ENCODE peak calls at places on chromosomes 4 and X, in four cellular contexts. U is cardiac septum, O is tibial nerve, J is NCI-H2081. K is an unnamed sample.

GRCh38 chr4:52376107-52376704 is 282.9 kb downstream of the USP46 start:
- DNase-seq in O (no peak), J (peak; percentile 30), U (no peak), K (no peak)

GRCh38 chrX:2894885-2895292 is 34.2 kb downstream of the ARSD start:
- DNase-seq in J (no peak), O (no peak), U (no peak), K (no peak)

GRCh38 chr4:126593626-126594025 is 1039.1 kb upstream of the INTU start:
- DNase-seq in U (no peak), O (no peak), J (no peak), K (no peak)

GRCh38 chr4:182644326-182645050 is 272.7 kb downstream of the DCTD start:
- DNase-seq in J (no peak), U (no peak), O (no peak), K (no peak)

GRCh38 chr4:76606662-76607265 is 171.7 kb downstream of the SHROOM3 start:
- DNase-seq in O (no peak), U (no peak), J (no peak), K (no peak)

GRCh38 chr4:2832981-2833670 is 10.5 kb upstream of the ADD1 start:
- DNase-seq in O (peak; percentile 6), J (no peak), U (no peak), K (no peak)

GRCh38 chrX:22314211-22314610 is 41.5 kb downstream of the CBLL2 start:
- DNase-seq in O (no peak), J (no peak), U (no peak), K (no peak)

GRCh38 chr4:169266661-169267060 is 4.1 kb downstream of the SH3RF1 start:
- DNase-seq in J (no peak), U (no peak), O (no peak), K (no peak)

GRCh38 chr4:6546681-6547447 is 28.1 kb upstream of the MAN2B2 start:
- DNase-seq in J (peak; percentile 55), U (no peak), O (no peak), K (peak; percentile 15)

GRCh38 chr4:168677879-168678278 is 181.0 kb downstream of the PALLD start:
- DNase-seq in O (no peak), U (no peak), J (no peak), K (no peak)

GRCh38 chrX:6293716-6294115 is 65.0 kb upstream of the NLGN4X start:
- DNase-seq in J (no peak), U (no peak), O (no peak), K (no peak)

GRCh38 chrX:16870095-16870860 is at the start of gene RBBP7:
- DNase-seq in U (peak; percentile 97), O (peak; percentile 78), J (peak; percentile 89), K (peak; percentile 84)

GRCh38 chrX:65596270-65596669 is 61.7 kb upstream of the LAS1L start:
- DNase-seq in O (no peak), J (no peak), U (no peak), K (no peak)

GRCh38 chrX:40061871-40062524 is 35.8 kb downstream of the BCOR start:
- DNase-seq in U (peak; percentile 36), O (no peak), J (no peak), K (no peak)